ENCODE peak calls at places on chromosomes 3 and 15, in six cellular contexts. V is activated gamma-delta T cell treated with Interleukin-2 at 50 U/mL for 16 hours, O is T follicular helper cell, S is stomach, P is upper lobe of right lung, F is GM04504. U is an unnamed sample.

GRCh38 chr3:148880681-148881080 is 15.6 kb downstream of the CPA3 start:
- DNase-seq in V (no peak), O (no peak), S (no peak), P (no peak), F (no peak), U (no peak)

GRCh38 chr3:10977864-10978510 is 14.6 kb upstream of the SLC6A1 start:
- DNase-seq in V (no peak), O (no peak), S (no peak), P (no peak), F (no peak), U (no peak)

GRCh38 chr3:188169826-188170455 is 16.0 kb downstream of the LPP start:
- DNase-seq in V (no peak), O (no peak), S (no peak), P (no peak), F (no peak), U (no peak)

GRCh38 chr3:66656608-66657007 is 155.8 kb upstream of the LRIG1 start:
- DNase-seq in V (no peak), O (no peak), S (peak; percentile 53), P (no peak), F (no peak), U (no peak)

GRCh38 chr3:14286887-14287496 is 108.4 kb downstream of the LSM3 start:
- DNase-seq in V (no peak), O (no peak), S (no peak), P (no peak), F (no peak), U (no peak)

GRCh38 chr15:37298271-37298670 is 197.9 kb upstream of the MEIS2 start:
- DNase-seq in V (no peak), O (no peak), S (no peak), P (no peak), F (no peak), U (no peak)

GRCh38 chr3:169667710-169668080 is 4.2 kb upstream of the MECOM start:
- DNase-seq in V (no peak), O (no peak), S (no peak), P (no peak), F (no peak), U (no peak)

GRCh38 chr3:60161334-60161733 is 1089.9 kb downstream of the FHIT start:
- DNase-seq in V (no peak), O (no peak), S (no peak), P (no peak), F (no peak), U (no peak)

GRCh38 chr15:67242665-67243064 is 11.8 kb downstream of the AAGAB start:
- DNase-seq in V (no peak), O (no peak), S (no peak), P (no peak), F (peak; percentile 26), U (no peak)

GRCh38 chr3:152399374-152399773 is 130.6 kb downstream of the MBNL1 start:
- DNase-seq in V (no peak), O (no peak), S (no peak), P (no peak), F (peak; percentile 32), U (no peak)

GRCh38 chr3:82163907-82164520 is 402.6 kb upstream of the GBE1 start:
- DNase-seq in V (no peak), O (no peak), S (no peak), P (no peak), F (no peak), U (no peak)

GRCh38 chr3:194135516-194135805 is 487 bp upstream of the HES1 start:
- DNase-seq in V (no peak), O (no peak), S (no peak), P (no peak), F (no peak), U (no peak)

GRCh38 chr3:3191675-3192480 is 12.4 kb upstream of the CRBN start:
- DNase-seq in V (no peak), O (no peak), S (peak; percentile 50), P (no peak), F (no peak), U (no peak)

GRCh38 chr3:56889131-56889530 is 87.4 kb upstream of the ARHGEF3 start:
- DNase-seq in V (no peak), O (no peak), S (no peak), P (no peak), F (no peak), U (no peak)

GRCh38 chr3:69252631-69253030 is 130.2 kb upstream of the LMOD3 start:
- DNase-seq in V (no peak), O (no peak), S (no peak), P (no peak), F (no peak), U (no peak)

GRCh38 chr15:34437687-34438086 is at the start of gene GOLGA8A:
- DNase-seq in V (peak; percentile 77), O (peak; percentile 78), S (peak; percentile 51), P (peak; percentile 83), F (peak; percentile 32), U (peak; percentile 23)

GRCh38 chr15:52105856-52106255 is 6.7 kb downstream of the BCL2L10 start:
- DNase-seq in V (no peak), O (no peak), S (no peak), P (no peak), F (no peak), U (no peak)

GRCh38 chr3:177358085-177358967 is 161.0 kb upstream of the TBL1XR1 start:
- DNase-seq in V (peak; percentile 62), O (peak; percentile 16), S (peak; percentile 56), P (peak; percentile 81), F (no peak), U (peak; percentile 8)

GRCh38 chr3:194738254-194739093 is 52.8 kb downstream of the FAM43A start:
- DNase-seq in V (no peak), O (no peak), S (no peak), P (no peak), F (peak; percentile 10), U (no peak)

GRCh38 chr15:73951044-73951561 is 24.8 kb downstream of the LOXL1 start:
- DNase-seq in V (peak; percentile 76), O (peak; percentile 65), S (peak; percentile 86), P (peak; percentile 93), F (peak; percentile 95), U (peak; percentile 56)

GRCh38 chr3:151925419-151925818 is 52.0 kb downstream of the SUCNR1 start:
- DNase-seq in V (no peak), O (no peak), S (no peak), P (no peak), F (no peak), U (no peak)

GRCh38 chr3:124132813-124133212 is 140.9 kb upstream of the ROPN1 start:
- DNase-seq in V (no peak), O (no peak), S (no peak), P (no peak), F (no peak), U (no peak)

GRCh38 chr3:129961142-129961541 is 13.4 kb upstream of the TRH start:
- DNase-seq in V (no peak), O (no peak), S (no peak), P (no peak), F (no peak), U (no peak)

GRCh38 chr3:10648181-10648580 is 142.8 kb upstream of the ATP2B2 start:
- DNase-seq in V (no peak), O (no peak), S (no peak), P (no peak), F (no peak), U (no peak)

GRCh38 chr15:67935244-67935643 is 95.4 kb upstream of the RNU6-1 start:
- DNase-seq in V (no peak), O (no peak), S (no peak), P (no peak), F (no peak), U (no peak)

GRCh38 chr3:149507491-149508324 is 33.2 kb downstream of the TM4SF4 start:
- DNase-seq in V (no peak), O (no peak), S (no peak), P (no peak), F (no peak), U (no peak)

U was measured in effector CD8-positive, alpha-beta T cell.